ENCODE peak calls at places on chromosomes 12 and 14, in eight cellular contexts. Z is Right ventricle myocardium superior; B is right cardiac atrium; J is body of pancreas; K is activated naive CD8-positive, alpha-beta T cell treated with anti-CD3 and anti-CD28 coated beads, Interleukin-2, amount 50 U/mL, for 24 hours; Y is activated B cell treated with CpG ODN at 0.5 μM for 24 hours; E is left cardiac atrium; H is stimulated activated naive B cell treated with anti-CD40 and anti-IgM and Interleukin-4, amounts not matched to agents 10 μg/mL and 1 μg/mL and 100 μg/mL, for 72 hours. A is an unnamed sample.

GRCh38 chr14:86057018-86057667 is 527.2 kb downstream of the FLRT2 start:
- ATAC-seq in Z (no peak), B (no peak), J (no peak), K (no peak), Y (no peak), E (no peak), H (no peak), A (no peak)

GRCh38 chr12:113221997-113222729 is 899 bp downstream of the TPCN1 start:
- ATAC-seq in Z (no peak), B (no peak), J (no peak), K (peak), Y (no peak), E (no peak), H (peak), A (peak)

GRCh38 chr14:51873221-51873893 is 12.9 kb downstream of the GNG2 start:
- ATAC-seq in Z (peak), B (peak), J (peak), K (peak), Y (peak), E (peak), H (peak), A (peak)

GRCh38 chr14:70920608-70921007 is 13.3 kb downstream of the PCNX1 start:
- ATAC-seq in Z (no peak), B (no peak), J (no peak), K (peak), Y (no peak), E (no peak), H (peak), A (no peak)

GRCh38 chr14:81465507-81466228 is 65.5 kb upstream of the STON2 start:
- ATAC-seq in Z (no peak), B (no peak), J (no peak), K (no peak), Y (no peak), E (no peak), H (no peak), A (no peak)

GRCh38 chr14:44204061-44204815 is 302.8 kb downstream of the FSCB start:
- ATAC-seq in Z (no peak), B (no peak), J (no peak), K (no peak), Y (no peak), E (no peak), H (no peak), A (no peak)

GRCh38 chr14:80784824-80785223 is 156.7 kb downstream of the CEP128 start:
- ATAC-seq in Z (no peak), B (no peak), J (no peak), K (no peak), Y (no peak), E (no peak), H (no peak), A (no peak)

GRCh38 chr14:66403183-66403582 is 83.0 kb upstream of the CCDC196 start:
- ATAC-seq in Z (no peak), B (peak), J (peak), K (peak), Y (no peak), E (peak), H (peak), A (peak)

GRCh38 chr14:100665518-100666032 is 61.1 kb upstream of the DLK1 start:
- ATAC-seq in Z (peak), B (no peak), J (peak), K (no peak), Y (no peak), E (no peak), H (no peak), A (no peak)

GRCh38 chr14:73795466-73795865 is 56.2 kb upstream of the PTGR2 start:
- ATAC-seq in Z (no peak), B (no peak), J (no peak), K (no peak), Y (no peak), E (no peak), H (no peak), A (no peak)

GRCh38 chr12:3186546-3187237 is 109.5 kb downstream of the TSPAN9 start:
- ATAC-seq in Z (no peak), B (no peak), J (no peak), K (peak), Y (peak), E (no peak), H (peak), A (peak)

GRCh38 chr14:72024043-72024407 is 91.8 kb downstream of the RGS6 start:
- ATAC-seq in Z (peak), B (peak), J (peak), K (peak), Y (peak), E (peak), H (peak), A (no peak)

GRCh38 chr12:96812153-96812552 is 94.9 kb upstream of the NEDD1 start:
- ATAC-seq in Z (no peak), B (no peak), J (no peak), K (no peak), Y (no peak), E (no peak), H (no peak), A (no peak)

GRCh38 chr12:20442322-20442721 is 74.0 kb downstream of the PDE3A start:
- ATAC-seq in Z (peak), B (peak), J (no peak), K (no peak), Y (no peak), E (peak), H (no peak), A (no peak)

GRCh38 chr14:61288228-61288627 is 7.1 kb upstream of the TMEM30B start:
- ATAC-seq in Z (no peak), B (no peak), J (no peak), K (no peak), Y (no peak), E (no peak), H (no peak), A (no peak)

GRCh38 chr12:52175411-52176350 is 16.1 kb downstream of the KRT80 start:
- ATAC-seq in Z (no peak), B (peak), J (peak), K (no peak), Y (no peak), E (no peak), H (no peak), A (no peak)